ENCODE peak calls at places on chromosomes 13 and 19, in eight cellular contexts. E is fibroblast of mammary gland, W is heart left ventricle, J is spleen, K is A549, P is psoas muscle, S is BJ, Q is testis. R is an unnamed sample.

GRCh38 chr13:79455331-79455730 is 25.6 kb upstream of the NDFIP2 start:
- DNase-seq in P (no peak), K (no peak), S (no peak), E (peak; percentile 30), W (no peak), Q (no peak), J (no peak), R (no peak)

GRCh38 chr19:18464646-18465045 is 26.7 kb upstream of the ISYNA1 start:
- DNase-seq in E (peak; percentile 92), K (no peak), W (no peak), S (no peak), P (peak; percentile 87), J (peak; percentile 79), Q (peak; percentile 92), R (no peak)

GRCh38 chr13:100451923-100452322 is 136.7 kb downstream of the GGACT start:
- DNase-seq in Q (no peak), K (no peak), W (no peak), S (no peak), E (no peak), P (no peak), J (no peak), R (no peak)

GRCh38 chr19:43461303-43461702 is 4.1 kb downstream of the LYPD3 start:
- DNase-seq in J (no peak), W (no peak), E (no peak), S (no peak), K (no peak), Q (no peak), P (no peak), R (no peak)

GRCh38 chr13:113935081-113935511 is 38.8 kb downstream of the C13orf46 start:
- DNase-seq in S (no peak), W (peak; percentile 62), K (no peak), E (no peak), J (peak; percentile 64), P (peak; percentile 37), Q (no peak), R (no peak)

GRCh38 chr13:112467236-112467635 is 91.1 kb downstream of the SPACA7 start:
- DNase-seq in J (peak; percentile 58), S (no peak), K (no peak), P (no peak), W (peak; percentile 46), Q (no peak), E (no peak), R (no peak)

GRCh38 chr13:106649495-106649894 is 81.6 kb upstream of the ARGLU1 start:
- DNase-seq in Q (no peak), W (no peak), J (no peak), E (no peak), P (no peak), S (no peak), K (no peak), R (peak; percentile 85)

GRCh38 chr19:37964109-37964508 is 57.1 kb downstream of the SIPA1L3 start:
- DNase-seq in W (no peak), P (no peak), E (no peak), J (no peak), Q (no peak), K (no peak), S (no peak), R (no peak)

GRCh38 chr13:30792257-30793000 is 57.1 kb downstream of the ALOX5AP start:
- DNase-seq in S (peak; percentile 72), Q (peak; percentile 80), E (peak; percentile 94), P (peak; percentile 88), K (peak; percentile 33), J (peak; percentile 80), W (peak; percentile 89), R (peak; percentile 91)

GRCh38 chr19:35260694-35261304 is 8.0 kb upstream of the USF2 start:
- DNase-seq in J (peak; percentile 55), K (no peak), W (peak; percentile 39), Q (peak; percentile 13), P (no peak), S (no peak), E (no peak), R (no peak)

GRCh38 chr19:42323473-42323851 is 2.0 kb upstream of the MEGF8 start:
- DNase-seq in K (no peak), J (no peak), W (no peak), E (no peak), S (no peak), Q (peak; percentile 42), P (no peak), R (no peak)

GRCh38 chr19:4130635-4131438 is 6.9 kb upstream of the MAP2K2 start:
- DNase-seq in P (no peak), K (peak; percentile 57), Q (no peak), S (peak; percentile 57), E (peak; percentile 84), W (no peak), J (no peak), R (peak; percentile 69)

GRCh38 chr19:58182577-58182988 is 278 bp upstream of the ZNF274 start:
- DNase-seq in Q (no peak), S (no peak), K (no peak), P (no peak), E (no peak), J (no peak), W (peak; percentile 94), R (no peak)

GRCh38 chr13:27721681-27722080 is 70.6 kb upstream of the GSX1 start:
- DNase-seq in P (no peak), Q (no peak), K (no peak), W (no peak), S (no peak), E (no peak), J (no peak), R (no peak)

GRCh38 chr19:40700083-40700482 is 9.6 kb upstream of the NUMBL start:
- DNase-seq in K (no peak), P (no peak), W (no peak), S (no peak), J (no peak), Q (no peak), E (no peak), R (no peak)

GRCh38 chr13:72403396-72404010 is 323.9 kb downstream of the MZT1 start:
- DNase-seq in S (no peak), K (no peak), Q (no peak), W (no peak), J (no peak), E (no peak), P (no peak), R (peak; percentile 71)

GRCh38 chr13:111584101-111584500 is 263.7 kb downstream of the TEX29 start:
- DNase-seq in W (no peak), J (peak; percentile 67), P (no peak), K (no peak), Q (no peak), S (no peak), E (no peak), R (no peak)

GRCh38 chr13:28805193-28805819 is 14.8 kb upstream of the MTUS2 start:
- DNase-seq in E (peak; percentile 10), K (no peak), J (no peak), Q (peak; percentile 78), S (no peak), W (no peak), P (no peak), R (no peak)

GRCh38 chr13:65555973-65556372 is 1674.2 kb downstream of the PCDH9 start:
- DNase-seq in W (no peak), E (no peak), Q (no peak), S (no peak), K (no peak), P (no peak), J (no peak), R (no peak)

GRCh38 chr19:34269968-34270621 is 15.7 kb downstream of the GARRE1 start:
- DNase-seq in E (peak; percentile 50), P (peak; percentile 64), S (peak; percentile 35), J (peak; percentile 91), K (no peak), Q (no peak), W (no peak), R (peak; percentile 71)

GRCh38 chr19:30671622-30672051 is 299.5 kb downstream of the ZNF536 start:
- DNase-seq in Q (peak; percentile 79), P (no peak), S (no peak), J (peak; percentile 38), K (no peak), W (no peak), E (peak; percentile 9), R (no peak)

GRCh38 chr19:20999731-21000352 is 20.6 kb upstream of the ZNF430 start:
- DNase-seq in S (peak; percentile 46), P (peak; percentile 86), K (no peak), Q (peak; percentile 92), W (peak; percentile 90), E (peak; percentile 92), J (peak; percentile 88), R (peak; percentile 67)

GRCh38 chr19:10655457-10656312 is 1.5 kb downstream of the ILF3 start:
- DNase-seq in P (no peak), E (peak; percentile 25), Q (peak; percentile 38), K (no peak), W (no peak), J (no peak), S (no peak), R (peak; percentile 34)

DNA sequence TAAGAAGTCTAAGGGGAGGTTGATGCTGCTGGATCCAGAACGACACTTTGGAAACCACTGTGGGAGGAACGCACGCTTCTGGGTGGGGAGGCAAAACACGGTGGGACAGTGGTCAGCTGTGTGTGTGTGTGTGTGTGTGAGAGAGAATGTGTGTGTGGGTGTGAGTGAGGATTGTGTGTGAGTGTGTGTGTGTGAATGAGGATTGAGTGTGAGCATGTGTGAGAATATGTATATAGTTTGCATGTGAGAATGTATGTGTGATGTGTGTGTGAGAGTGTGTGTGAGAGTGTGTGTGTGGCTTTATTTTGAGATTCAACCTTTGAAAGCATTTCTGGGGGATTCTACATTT is 444 bp upstream of the SLC15A1 start:
- DNase-seq in K (no peak), E (no peak), W (no peak), Q (no peak), S (no peak), P (no peak), J (no peak), R (no peak)
- H3K4me3 ChIP-seq in K (peak overlapping the region; percentile 41), E (no peak overlapping the region), W (peak overlapping the region; percentile 41), Q (peak overlapping the region; percentile 37), S (no peak overlapping the region), P (peak overlapping the region; percentile 45), J (no peak overlapping the region), R (no peak overlapping the region)

GRCh38 chr13:51849145-51850101 is 4.4 kb upstream of the TMEM272 start:
- DNase-seq in W (no peak), E (peak; percentile 18), S (no peak), K (peak; percentile 31), P (no peak), J (no peak), Q (peak; percentile 45), R (no peak)
- TF ChIP-seq CTCF in W (no peak), E (peak; percentile 64), S (peak; percentile 55), K (peak; percentile 33), P (peak; percentile 10), J (peak; percentile 67), Q (peak; percentile 46), R (peak; percentile 66)

GRCh38 chr19:44770550-44771257 is 7.0 kb upstream of the CBLC start:
- DNase-seq in Q (peak; percentile 97), K (peak; percentile 99), P (peak; percentile 94), W (peak; percentile 95), J (peak; percentile 99), E (peak; percentile 94), S (peak; percentile 44), R (peak; percentile 96)
- H3K4me3 ChIP-seq in Q (no peak overlapping the region), K (no peak overlapping the region), P (no peak overlapping the region), W (no peak overlapping the region), J (peak overlapping the region; percentile 7), E (no peak overlapping the region), S (no peak overlapping the region), R (no peak overlapping the region)

DNA sequence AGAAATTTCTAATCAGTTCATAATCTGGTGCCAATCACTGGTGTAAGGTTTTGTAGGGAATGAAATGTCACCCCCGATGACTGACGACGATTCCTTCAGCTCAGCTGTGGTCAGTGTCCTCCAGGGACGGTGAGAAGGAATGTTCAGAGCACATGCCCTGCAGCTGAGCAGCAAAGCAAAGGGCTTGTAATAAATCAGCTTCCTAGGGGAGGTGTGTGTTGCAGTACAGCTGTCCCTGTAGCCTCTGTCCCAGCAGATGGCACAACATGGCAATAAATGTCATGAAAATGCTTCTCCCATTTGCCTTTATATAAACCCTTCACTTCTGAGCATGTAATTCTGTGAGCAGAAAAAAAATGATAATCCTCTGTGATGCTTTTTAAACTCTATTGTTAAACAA is 102.4 kb downstream of the FAM216B start:
- DNase-seq in S (no peak), E (peak; percentile 82), Q (peak; percentile 46), K (no peak), W (no peak), J (no peak), P (peak; percentile 60), R (peak; percentile 33)
- TF ChIP-seq CTCF in S (no peak), E (peak; percentile 19), Q (no peak), K (peak; percentile 20), W (peak; percentile 24), J (no peak), P (peak; percentile 22), R (no peak)